ENCODE peak calls at places on chromosomes 12 and 14, in five cellular contexts. H is stomach; V is GM19239; F is stimulated activated CD4-positive, alpha-beta T cell treated with anti-CD3 and anti-CD28 coated beads, Interleukin-4, amount 100 ng/mL, for 24 hours; D is Calu3. W is an unnamed sample.
A peak's percentile ranks its signal among the peaks of the same experiment; 100 is the strongest.

GRCh38 chr12:56103066-56103711 is 1.2 kb upstream of the PA2G4 start:
- DNase-seq in F (no peak), V (no peak), H (no peak), D (no peak), W (no peak)

GRCh38 chr12:108832730-108833354 is 24.5 kb downstream of the SSH1 start:
- DNase-seq in F (no peak), H (no peak), D (peak; percentile 14), V (no peak), W (no peak)

GRCh38 chr14:81273961-81274360 is 53.2 kb upstream of the GTF2A1 start:
- DNase-seq in V (no peak), D (no peak), H (no peak), F (no peak), W (no peak)

GRCh38 chr12:94783862-94784261 is 133.5 kb upstream of the TMCC3 start:
- DNase-seq in H (no peak), F (no peak), V (no peak), D (no peak), W (no peak)

GRCh38 chr14:22939684-22940083 is 10.5 kb upstream of the PRMT5 start:
- DNase-seq in F (no peak), H (no peak), V (no peak), D (no peak), W (no peak)

GRCh38 chr12:57584690-57585089 is 6.3 kb upstream of the PIP4K2C start:
- DNase-seq in D (no peak), H (no peak), V (no peak), F (no peak), W (no peak)

GRCh38 chr12:27525373-27525772 is 1.4 kb downstream of the PPFIBP1 start:
- DNase-seq in F (no peak), D (no peak), H (no peak), V (no peak), W (no peak)

GRCh38 chr12:11885261-11886038 is 185.3 kb upstream of the BCL2L14 start:
- DNase-seq in F (no peak), H (peak; percentile 46), D (peak; percentile 74), V (no peak), W (no peak)

GRCh38 chr12:47844264-47845020 is 24.7 kb upstream of the HDAC7 start:
- DNase-seq in H (no peak), D (no peak), V (no peak), F (no peak), W (no peak)

GRCh38 chr14:91927216-91927615 is 20.3 kb downstream of the FBLN5 start:
- DNase-seq in V (no peak), H (no peak), D (no peak), F (no peak), W (no peak)

GRCh38 chr12:24044973-24045703 is 95.7 kb upstream of the SOX5 start:
- DNase-seq in V (no peak), H (no peak), F (no peak), D (no peak), W (no peak)

GRCh38 chr14:75725481-75725880 is 64.4 kb downstream of the TTLL5 start:
- DNase-seq in H (no peak), F (no peak), D (no peak), V (no peak), W (no peak)

GRCh38 chr14:75751291-75751690 is 90.2 kb downstream of the TTLL5 start:
- DNase-seq in H (no peak), F (no peak), D (no peak), V (no peak), W (no peak)